ENCODE peak calls at places on chromosomes 11 and 22, in six cellular contexts. S, X, E, Z, U and N are unnamed samples.

GRCh38 chr11:45141171-45141570 is 5.3 kb upstream of the PRDM11 start:
- ATAC-seq in S (no peak), X (no peak), E (no peak), Z (no peak), U (peak; percentile 74), N (no peak)

GRCh38 chr11:59191095-59191494 is 19.2 kb downstream of the DTX4 start:
- ATAC-seq in S (no peak), X (no peak), E (peak; percentile 90), Z (no peak), U (no peak), N (no peak)

GRCh38 chr11:85590848-85591483 is 36.2 kb downstream of the DLG2 start:
- ATAC-seq in S (peak; percentile 60), X (peak; percentile 96), E (peak; percentile 61), Z (no peak), U (peak; percentile 63), N (no peak)

GRCh38 chr11:9906043-9906791 is 242.3 kb downstream of the SWAP70 start:
- ATAC-seq in S (no peak), X (peak; percentile 98), E (peak; percentile 43), Z (no peak), U (no peak), N (peak; percentile 75)

GRCh38 chr11:110428956-110429613 is 663 bp upstream of the FDX1 start:
- ATAC-seq in S (no peak), X (no peak), E (no peak), Z (no peak), U (no peak), N (no peak)

GRCh38 chr11:119101367-119101758 is 290 bp downstream of the DPAGT1 start:
- ATAC-seq in S (peak; percentile 67), X (peak; percentile 31), E (peak; percentile 68), Z (peak; percentile 52), U (peak; percentile 68), N (no peak)

GRCh38 chr11:69310934-69311766 is 17.2 kb downstream of the MYEOV start:
- ATAC-seq in S (no peak), X (no peak), E (no peak), Z (no peak), U (peak; percentile 91), N (no peak)

GRCh38 chr11:96969251-96969650 is 579.4 kb downstream of the JRKL start:
- ATAC-seq in S (no peak), X (no peak), E (no peak), Z (no peak), U (no peak), N (no peak)

GRCh38 chr22:46484156-46484860 is 53.1 kb downstream of the CELSR1 start:
- ATAC-seq in S (no peak), X (peak; percentile 37), E (no peak), Z (peak; percentile 65), U (no peak), N (no peak)

GRCh38 chr11:130157111-130157510 is 2.5 kb upstream of the ST14 start:
- ATAC-seq in S (no peak), X (no peak), E (no peak), Z (no peak), U (no peak), N (no peak)

GRCh38 chr11:9092846-9093778 is 1.7 kb upstream of the SCUBE2 start:
- ATAC-seq in S (no peak), X (peak; percentile 48), E (peak; percentile 32), Z (no peak), U (peak; percentile 46), N (no peak)

GRCh38 chr11:30488304-30488998 is 97.7 kb downstream of the MPPED2 start:
- ATAC-seq in S (no peak), X (no peak), E (peak; percentile 96), Z (peak; percentile 66), U (no peak), N (peak; percentile 57)

GRCh38 chr22:26460202-26460601 is 23.4 kb downstream of the HPS4 start:
- ATAC-seq in S (no peak), X (no peak), E (no peak), Z (no peak), U (no peak), N (no peak)

GRCh38 chr22:49817359-49817758 is 10.3 kb downstream of the BRD1 start:
- ATAC-seq in S (peak; percentile 46), X (peak; percentile 33), E (peak; percentile 40), Z (no peak), U (peak; percentile 32), N (no peak)

GRCh38 chr22:28464179-28464578 is 215.5 kb downstream of the TTC28 start:
- ATAC-seq in S (no peak), X (no peak), E (no peak), Z (no peak), U (no peak), N (no peak)

GRCh38 chr11:66192181-66192888 is 76.1 kb upstream of the RAB1B start:
- ATAC-seq in S (no peak), X (no peak), E (no peak), Z (no peak), U (no peak), N (no peak)

GRCh38 chr11:113384551-113384950 is 3.0 kb upstream of the ANKK1 start:
- ATAC-seq in S (no peak), X (no peak), E (peak; percentile 41), Z (no peak), U (no peak), N (no peak)

GRCh38 chr11:58945663-58946062 is 6.4 kb downstream of the GLYATL1 start:
- ATAC-seq in S (no peak), X (no peak), E (no peak), Z (no peak), U (no peak), N (no peak)

GRCh38 chr22:39690901-39691620 is 120.5 kb downstream of the CACNA1I start:
- ATAC-seq in S (peak; percentile 61), X (no peak), E (no peak), Z (peak; percentile 23), U (no peak), N (no peak)

GRCh38 chr22:23264610-23265388 is 84.5 kb downstream of the BCR start:
- ATAC-seq in S (no peak), X (no peak), E (no peak), Z (no peak), U (peak; percentile 37), N (peak; percentile 50)

GRCh38 chr11:85540635-85541034 is 86.5 kb downstream of the DLG2 start:
- ATAC-seq in S (no peak), X (peak; percentile 47), E (peak; percentile 48), Z (no peak), U (no peak), N (no peak)

GRCh38 chr22:46107089-46107664 is 43.1 kb upstream of the PPARA start:
- ATAC-seq in S (no peak), X (no peak), E (no peak), Z (peak; percentile 5), U (no peak), N (peak; percentile 11)

GRCh38 chr11:27468643-27469332 is 3.8 kb downstream of the LGR4 start:
- ATAC-seq in S (no peak), X (no peak), E (no peak), Z (no peak), U (no peak), N (no peak)

GRCh38 chr11:27469333-27469680 is 3.3 kb downstream of the LGR4 start:
- ATAC-seq in S (no peak), X (no peak), E (no peak), Z (no peak), U (no peak), N (no peak)

GRCh38 chr11:27471067-27471587 is 1.5 kb downstream of the LGR4 start:
- ATAC-seq in S (no peak), X (no peak), E (no peak), Z (no peak), U (no peak), N (no peak)

GRCh38 chr11:27471588-27472397 is 797 bp downstream of the LGR4 start:
- ATAC-seq in S (peak; percentile 72), X (peak; percentile 59), E (peak; percentile 14), Z (no peak), U (peak; percentile 68), N (peak; percentile 49)

GRCh38 chr11:27470166-27470565 is 2.4 kb downstream of the LGR4 start:
- ATAC-seq in S (no peak), X (no peak), E (no peak), Z (no peak), U (no peak), N (no peak)
- H3K4me3 ChIP-seq in S (no peak overlapping the region), X (peak overlapping the region; percentile 89), E (peak overlapping the region; percentile 92), Z (no peak overlapping the region), U (no peak overlapping the region), N (peak overlapping the region; percentile 86)

GRCh38 chr11:40445391-40445790 is 1014.1 kb downstream of the LRRC4C start:
- ATAC-seq in S (no peak), X (no peak), E (no peak), Z (no peak), U (no peak), N (no peak)

GRCh38 chr11:40444151-40444550 is 1015.3 kb downstream of the LRRC4C start:
- ATAC-seq in S (no peak), X (no peak), E (no peak), Z (no peak), U (no peak), N (no peak)
- TF ChIP-seq EP300 in S (no peak), X (no peak), E (no peak), Z (no peak), U (no peak), N (no peak)

GRCh38 chr22:37546436-37547248 is 13.6 kb upstream of the CDC42EP1 start:
- ATAC-seq in S (no peak), X (peak; percentile 17), E (peak; percentile 40), Z (peak; percentile 71), U (no peak), N (peak; percentile 60)

GRCh38 chr22:37538590-37539357 is 19.6 kb upstream of the CARD10 start:
- ATAC-seq in S (peak; percentile 100), X (peak; percentile 99), E (peak; percentile 98), Z (peak; percentile 97), U (peak; percentile 98), N (peak; percentile 99)

GRCh38 chr22:37544955-37545702 is 15.2 kb upstream of the CDC42EP1 start:
- ATAC-seq in S (peak; percentile 95), X (peak; percentile 73), E (peak; percentile 55), Z (peak; percentile 80), U (peak; percentile 68), N (peak; percentile 18)

GRCh38 chr22:37545703-37546435 is 14.4 kb upstream of the CDC42EP1 start:
- ATAC-seq in S (peak; percentile 18), X (peak; percentile 83), E (peak; percentile 76), Z (peak; percentile 90), U (no peak), N (peak; percentile 92)

GRCh38 chr22:37542959-37543358 is 17.3 kb upstream of the CDC42EP1 start:
- ATAC-seq in S (no peak), X (no peak), E (no peak), Z (no peak), U (no peak), N (no peak)
- H3K4me1 ChIP-seq in S (peaks cover 2% of the 10 kb centered on the region), X (peaks cover 47% of the 10 kb centered on the region), E (peaks cover 86% of the 10 kb centered on the region), Z (peaks cover 64% of the 10 kb centered on the region), U (peaks cover 22% of the 10 kb centered on the region), N (no peaks in the 10 kb centered on the region)

GRCh38 chr11:35663408-35663702 is 780 bp downstream of the TRIM44 start:
- ATAC-seq in S (no peak), X (no peak), E (no peak), Z (no peak), U (no peak), N (no peak)

GRCh38 chr11:35658028-35658948 is 4.3 kb upstream of the TRIM44 start:
- ATAC-seq in S (no peak), X (no peak), E (no peak), Z (no peak), U (no peak), N (no peak)

GRCh38 chr11:35662061-35662648 is 420 bp upstream of the TRIM44 start:
- ATAC-seq in S (peak; percentile 2), X (peak; percentile 22), E (peak; percentile 90), Z (peak; percentile 59), U (peak; percentile 59), N (peak; percentile 30)

GRCh38 chr11:35662649-35663407 is at the start of gene TRIM44:
- ATAC-seq in S (peak; percentile 90), X (peak; percentile 88), E (peak; percentile 89), Z (peak; percentile 91), U (peak; percentile 93), N (peak; percentile 92)

GRCh38 chr11:35661539-35661938 is 1.0 kb upstream of the TRIM44 start:
- ATAC-seq in S (no peak), X (no peak), E (no peak), Z (no peak), U (no peak), N (no peak)
- H3K4me3 ChIP-seq in S (no peak overlapping the region), X (peak overlapping the region; percentile 70), E (peak overlapping the region; percentile 64), Z (peak overlapping the region; percentile 80), U (peak overlapping the region; percentile 73), N (peak overlapping the region; percentile 89)